ENCODE peak calls at places on chromosomes 2 and 18, in four cellular contexts. One of them, this sample, is unnamed.
A peak's percentile ranks its signal among the peaks of the same experiment; 100 is the strongest.

GRCh38 chr2:190887089-190887488 is 6.5 kb downstream of the GLS start:
- DNase-seq in brain microvascular endothelial cell: no peak
- DNase-seq in epithelial cell of esophagus: peak; percentile 51
- DNase-seq in foreskin fibroblast: no peak
- DNase-seq in this sample: no peak

GRCh38 chr2:226355600-226355999 is 444.0 kb downstream of the IRS1 start:
- DNase-seq in foreskin fibroblast: no peak
- DNase-seq in epithelial cell of esophagus: no peak
- DNase-seq in brain microvascular endothelial cell: no peak
- DNase-seq in this sample: no peak

GRCh38 chr2:230067990-230068657 is 600 bp downstream of the SLC16A14 start:
- DNase-seq in epithelial cell of esophagus: peak; percentile 60
- DNase-seq in foreskin fibroblast: peak; percentile 21
- DNase-seq in brain microvascular endothelial cell: peak; percentile 1
- DNase-seq in this sample: no peak

GRCh38 chr2:20062615-20063545 is 11.5 kb upstream of the LAPTM4A start:
- DNase-seq in epithelial cell of esophagus: peak; percentile 18
- DNase-seq in foreskin fibroblast: peak; percentile 87
- DNase-seq in brain microvascular endothelial cell: peak; percentile 90
- DNase-seq in this sample: no peak

GRCh38 chr2:57075226-57075625 is 891.4 kb downstream of the CCDC85A start:
- DNase-seq in foreskin fibroblast: no peak
- DNase-seq in epithelial cell of esophagus: peak; percentile 74
- DNase-seq in brain microvascular endothelial cell: no peak
- DNase-seq in this sample: no peak

GRCh38 chr2:224518806-224519580 is 66.2 kb downstream of the CUL3 start:
- DNase-seq in brain microvascular endothelial cell: peak; percentile 57
- DNase-seq in foreskin fibroblast: peak; percentile 60
- DNase-seq in epithelial cell of esophagus: peak; percentile 74
- DNase-seq in this sample: no peak

GRCh38 chr18:58385472-58385871 is 243.4 kb downstream of the ALPK2 start:
- DNase-seq in foreskin fibroblast: no peak
- DNase-seq in brain microvascular endothelial cell: no peak
- DNase-seq in epithelial cell of esophagus: no peak
- DNase-seq in this sample: no peak

GRCh38 chr18:51531496-51531895 is 334.0 kb upstream of the MEX3C start:
- DNase-seq in brain microvascular endothelial cell: no peak
- DNase-seq in foreskin fibroblast: no peak
- DNase-seq in epithelial cell of esophagus: peak; percentile 96
- DNase-seq in this sample: peak; percentile 46

GRCh38 chr2:654896-655295 is 22.3 kb downstream of the TMEM18 start:
- DNase-seq in epithelial cell of esophagus: no peak
- DNase-seq in brain microvascular endothelial cell: no peak
- DNase-seq in foreskin fibroblast: no peak
- DNase-seq in this sample: no peak

GRCh38 chr2:233385489-233386044 is 31.3 kb downstream of the DGKD start:
- DNase-seq in brain microvascular endothelial cell: no peak
- DNase-seq in foreskin fibroblast: no peak
- DNase-seq in epithelial cell of esophagus: no peak
- DNase-seq in this sample: no peak

GRCh38 chr2:156399950-156400703 is 36.1 kb upstream of the GPD2 start:
- DNase-seq in epithelial cell of esophagus: peak; percentile 73
- DNase-seq in foreskin fibroblast: peak; percentile 77
- DNase-seq in brain microvascular endothelial cell: peak; percentile 44
- DNase-seq in this sample: peak; percentile 66

GRCh38 chr2:120398961-120399888 is 53.3 kb downstream of the INHBB start:
- DNase-seq in foreskin fibroblast: no peak
- DNase-seq in epithelial cell of esophagus: peak; percentile 65
- DNase-seq in brain microvascular endothelial cell: no peak
- DNase-seq in this sample: no peak

GRCh38 chr2:99695856-99696255 is 206.0 kb upstream of the REV1 start:
- DNase-seq in epithelial cell of esophagus: no peak
- DNase-seq in foreskin fibroblast: no peak
- DNase-seq in brain microvascular endothelial cell: no peak
- DNase-seq in this sample: no peak

GRCh38 chr2:196112408-196113039 is 43.9 kb upstream of the DNAH7 start:
- DNase-seq in foreskin fibroblast: peak; percentile 85
- DNase-seq in epithelial cell of esophagus: peak; percentile 80
- DNase-seq in brain microvascular endothelial cell: peak; percentile 83
- DNase-seq in this sample: no peak

GRCh38 chr2:233089851-233090250 is 29.7 kb downstream of the INPP5D start:
- DNase-seq in brain microvascular endothelial cell: no peak
- DNase-seq in foreskin fibroblast: no peak
- DNase-seq in epithelial cell of esophagus: no peak
- DNase-seq in this sample: no peak

GRCh38 chr2:128585706-128586105 is 267.0 kb upstream of the HS6ST1 start:
- DNase-seq in brain microvascular endothelial cell: peak; percentile 92
- DNase-seq in epithelial cell of esophagus: peak; percentile 76
- DNase-seq in foreskin fibroblast: peak; percentile 91
- DNase-seq in this sample: no peak

GRCh38 chr2:229296561-229296960 is 25.5 kb upstream of the PID1 start:
- DNase-seq in foreskin fibroblast: no peak
- DNase-seq in brain microvascular endothelial cell: no peak
- DNase-seq in epithelial cell of esophagus: no peak
- DNase-seq in this sample: no peak

GRCh38 chr18:74994502-74995403 is 214.2 kb downstream of the PTGR3 start:
- DNase-seq in epithelial cell of esophagus: peak; percentile 66
- DNase-seq in foreskin fibroblast: no peak
- DNase-seq in brain microvascular endothelial cell: no peak
- DNase-seq in this sample: no peak

GRCh38 chr2:69584127-69584889 is 59.2 kb downstream of the AAK1 start:
- DNase-seq in foreskin fibroblast: no peak
- DNase-seq in epithelial cell of esophagus: no peak
- DNase-seq in brain microvascular endothelial cell: no peak
- DNase-seq in this sample: no peak

GRCh38 chr2:212683346-212683745 is 144.7 kb upstream of the ERBB4 start:
- DNase-seq in epithelial cell of esophagus: peak; percentile 33
- DNase-seq in foreskin fibroblast: peak; percentile 8
- DNase-seq in brain microvascular endothelial cell: peak; percentile 20
- DNase-seq in this sample: no peak

This sample was measured in LNCaP clone FGC.